ENCODE peak calls at places on chromosomes 6 and 20, in eight cellular contexts. T is cardiac fibroblast, C is keratinocyte, D is neural crest cell, J is kidney epithelial cell, K is stomach, G is HCT116, A is cardiac muscle cell. H is an unnamed sample.

GRCh38 chr6:35305117-35305516 is 7.5 kb downstream of the DEF6 start:
- DNase-seq in T (no peak), C (no peak), D (no peak), J (no peak), K (no peak), G (no peak), A (no peak), H (no peak)

GRCh38 chr6:169839029-169839481 is 87.6 kb downstream of the ERMARD start:
- DNase-seq in T (no peak), C (no peak), D (no peak), J (no peak), K (peak), G (no peak), A (no peak), H (no peak)

GRCh38 chr6:167435209-167435728 is 110.4 kb downstream of the TTLL2 start:
- DNase-seq in T (no peak), C (no peak), D (no peak), J (no peak), K (no peak), G (no peak), A (no peak), H (no peak)

GRCh38 chr20:44355503-44356352 is at the start of gene HNF4A:
- DNase-seq in T (no peak), C (no peak), D (no peak), J (no peak), K (peak), G (no peak), A (no peak), H (no peak)

GRCh38 chr20:26208296-26209091 is 511.8 kb upstream of the ZNF337 start:
- DNase-seq in T (no peak), C (no peak), D (peak), J (no peak), K (no peak), G (no peak), A (peak), H (peak)

GRCh38 chr20:17611540-17612286 is 41.8 kb downstream of the DSTN start:
- DNase-seq in T (no peak), C (no peak), D (no peak), J (no peak), K (peak), G (peak), A (peak), H (peak)

GRCh38 chr6:28980797-28981390 is 24.2 kb downstream of the ZNF311 start:
- DNase-seq in T (peak), C (no peak), D (peak), J (no peak), K (no peak), G (peak), A (peak), H (no peak)

GRCh38 chr20:9119776-9120175 is 50.9 kb downstream of the PLCB4 start:
- DNase-seq in T (no peak), C (no peak), D (no peak), J (no peak), K (peak), G (no peak), A (no peak), H (no peak)

GRCh38 chr6:28281288-28282064 is at the start of gene PGBD1:
- DNase-seq in T (peak), C (no peak), D (peak), J (peak), K (peak), G (peak), A (peak), H (peak)

GRCh38 chr6:5412663-5413062 is 151.3 kb downstream of the FARS2 start:
- DNase-seq in T (no peak), C (no peak), D (no peak), J (no peak), K (no peak), G (no peak), A (no peak), H (no peak)

GRCh38 chr6:134398453-134398852 is 80.5 kb upstream of the SGK1 start:
- DNase-seq in T (no peak), C (no peak), D (no peak), J (no peak), K (no peak), G (no peak), A (no peak), H (no peak)

GRCh38 chr20:38181207-38181693 is 16.2 kb upstream of the TGM2 start:
- DNase-seq in T (no peak), C (no peak), D (no peak), J (no peak), K (no peak), G (no peak), A (no peak), H (peak)

GRCh38 chr6:7919871-7920270 is 9.3 kb upstream of the TXNDC5 start:
- DNase-seq in T (peak), C (peak), D (no peak), J (peak), K (no peak), G (peak), A (peak), H (no peak)

GRCh38 chr6:366389-366788 is 25.2 kb upstream of the IRF4 start:
- DNase-seq in T (no peak), C (no peak), D (no peak), J (no peak), K (no peak), G (no peak), A (no peak), H (no peak)

GRCh38 chr20:53163486-53163885 is 191.3 kb downstream of the TSHZ2 start:
- DNase-seq in T (peak), C (no peak), D (no peak), J (no peak), K (no peak), G (no peak), A (peak), H (no peak)

GRCh38 chr6:107871981-107872380 is 47.9 kb upstream of the SCML4 start:
- DNase-seq in T (peak), C (no peak), D (no peak), J (no peak), K (no peak), G (no peak), A (peak), H (no peak)

GRCh38 chr20:43721429-43722152 is 5.2 kb downstream of the GTSF1L start:
- DNase-seq in T (no peak), C (no peak), D (no peak), J (no peak), K (no peak), G (no peak), A (no peak), H (no peak)

GRCh38 chr6:170529839-170530520 is 23.1 kb downstream of the PSMB1 start:
- DNase-seq in T (peak), C (no peak), D (peak), J (peak), K (peak), G (peak), A (peak), H (peak)

GRCh38 chr20:23148721-23149570 is 62.8 kb upstream of the CD93 start:
- DNase-seq in T (no peak), C (no peak), D (no peak), J (no peak), K (peak), G (no peak), A (no peak), H (no peak)

GRCh38 chr6:136069119-136069518 is 181.0 kb downstream of the MTFR2 start:
- DNase-seq in T (peak), C (peak), D (no peak), J (no peak), K (no peak), G (no peak), A (peak), H (no peak)

GRCh38 chr20:57707849-57708693 is 1.7 kb downstream of the PMEPA1 start:
- DNase-seq in T (no peak), C (no peak), D (no peak), J (no peak), K (peak), G (no peak), A (no peak), H (no peak)

GRCh38 chr6:141483561-141484061 is 649.1 kb upstream of the GJE1 start:
- DNase-seq in T (peak), C (peak), D (no peak), J (peak), K (no peak), G (no peak), A (peak), H (no peak)

GRCh38 chr6:148076046-148076445 is 266.6 kb upstream of the SASH1 start:
- DNase-seq in T (no peak), C (no peak), D (no peak), J (no peak), K (no peak), G (no peak), A (no peak), H (no peak)

GRCh38 chr20:35333606-35334005 is 41.4 kb upstream of the FAM83C start:
- DNase-seq in T (no peak), C (no peak), D (no peak), J (no peak), K (no peak), G (no peak), A (no peak), H (no peak)

GRCh38 chr20:16028923-16029322 is 544.3 kb downstream of the KIF16B start:
- DNase-seq in T (no peak), C (no peak), D (no peak), J (no peak), K (no peak), G (no peak), A (no peak), H (no peak)

GRCh38 chr20:61354501-61354900 is 102.4 kb downstream of the CDH4 start:
- DNase-seq in T (no peak), C (no peak), D (no peak), J (no peak), K (no peak), G (no peak), A (no peak), H (no peak)

GRCh38 chr6:159826968-159827647 is 27.0 kb downstream of the PNLDC1 start:
- DNase-seq in T (no peak), C (no peak), D (no peak), J (no peak), K (no peak), G (no peak), A (no peak), H (no peak)

GRCh38 chr6:31140643-31141042 is 1.8 kb upstream of the PSORS1C2 start:
- DNase-seq in T (no peak), C (no peak), D (no peak), J (no peak), K (no peak), G (no peak), A (no peak), H (no peak)

GRCh38 chr6:131159578-131159977 is 24.3 kb downstream of the AKAP7 start:
- DNase-seq in T (peak), C (no peak), D (no peak), J (peak), K (no peak), G (no peak), A (peak), H (no peak)
- TF ChIP-seq CTCF in T (no peak), C (no peak), D (no peak), J (no peak), K (no peak), G (no peak), A (no peak), H (no peak)

GRCh38 chr6:84033523-84034451 is at the start of gene MRAP2:
- DNase-seq in T (peak), C (no peak), D (peak), J (no peak), K (peak), G (no peak), A (peak), H (peak)
- TF ChIP-seq CTCF in T (no peak), C (no peak), D (no peak), J (no peak), K (no peak), G (no peak), A (no peak), H (no peak)

GRCh38 chr20:5013682-5014447 is 12.6 kb upstream of the SLC23A2 start:
- DNase-seq in T (no peak), C (no peak), D (no peak), J (no peak), K (no peak), G (no peak), A (no peak), H (no peak)

GRCh38 chr20:5003626-5004025 is 2.3 kb upstream of the SLC23A2 start:
- DNase-seq in T (no peak), C (no peak), D (no peak), J (no peak), K (no peak), G (no peak), A (no peak), H (no peak)

DNA sequence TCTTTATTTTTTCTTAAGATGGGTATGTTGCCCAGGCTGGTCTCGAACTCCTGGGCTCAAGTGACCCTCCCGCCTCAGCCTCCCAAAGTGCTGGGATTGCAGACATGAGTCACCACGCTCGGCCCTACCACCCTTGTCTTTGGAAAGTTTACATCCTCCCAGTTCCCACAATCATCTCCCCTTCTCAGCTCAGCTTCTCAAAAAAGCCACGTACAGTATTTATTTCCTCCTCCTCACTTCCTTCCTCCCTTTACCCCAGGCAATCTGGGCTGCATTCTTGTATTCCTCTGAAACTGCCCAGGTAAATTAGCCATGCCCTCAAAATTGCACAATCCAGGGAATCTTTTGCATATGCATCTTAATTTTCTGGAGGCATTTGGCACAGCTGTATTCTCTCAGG is 7.4 kb upstream of the SLC23A2 start:
- DNase-seq in T (no peak), C (peak), D (no peak), J (no peak), K (no peak), G (no peak), A (peak), H (no peak)
- TF ChIP-seq CTCF in T (no peak), C (no peak), D (no peak), J (no peak), K (no peak), G (no peak), A (no peak), H (no peak)

DNA sequence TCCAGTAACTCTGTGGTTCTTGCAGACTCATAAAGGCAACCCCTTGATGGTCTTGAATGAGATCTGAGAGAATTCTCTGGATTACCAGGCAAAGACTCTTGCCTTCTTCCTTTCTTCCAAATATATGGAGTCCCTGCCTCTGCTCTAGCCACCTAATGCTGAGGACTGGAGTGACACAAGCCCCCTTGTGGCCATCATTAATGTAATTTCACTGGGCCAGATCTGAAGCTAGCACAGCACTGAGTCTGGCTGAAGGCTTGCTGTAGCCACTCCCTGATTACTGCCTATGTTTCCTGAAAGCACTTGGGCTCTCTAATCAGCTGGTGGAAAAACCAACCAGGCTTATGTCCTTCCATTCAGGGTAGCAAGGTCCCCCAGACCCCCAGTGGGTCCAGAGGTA is 559.3 kb upstream of the IRAK1BP1 start:
- DNase-seq in T (no peak), C (no peak), D (peak), J (no peak), K (no peak), G (peak), A (no peak), H (no peak)
- TF ChIP-seq CTCF in T (no peak), C (peak), D (no peak), J (no peak), K (no peak), G (peak), A (no peak), H (no peak)

DNA sequence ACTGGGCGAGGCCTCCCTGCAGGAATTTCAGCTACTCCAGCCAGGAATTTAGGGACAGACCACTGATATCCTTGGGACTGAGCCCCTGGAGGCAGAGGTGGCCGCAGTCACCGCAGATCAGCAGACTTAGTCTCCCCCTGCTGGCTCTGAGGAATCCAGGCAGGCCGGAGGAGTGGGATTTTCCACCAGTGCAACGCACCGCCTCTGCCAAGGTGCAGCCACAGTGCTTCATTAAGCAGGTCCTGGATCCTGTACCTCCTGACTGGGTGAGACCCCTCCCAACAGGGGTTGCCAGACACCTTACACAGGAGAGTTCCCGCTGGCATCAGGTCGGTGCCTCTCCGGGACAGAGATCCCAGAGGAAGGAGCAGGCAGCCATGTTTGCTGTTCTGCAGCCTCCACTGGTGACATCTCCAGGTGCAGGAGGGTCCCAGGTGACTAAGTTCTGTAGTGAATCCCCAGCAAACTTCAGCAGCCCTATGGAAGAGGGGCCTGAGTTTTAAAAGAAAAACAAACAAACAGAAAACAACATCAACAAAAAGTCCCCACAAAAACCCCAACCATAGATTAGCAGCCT is 515.2 kb downstream of the FRK start:
- DNase-seq in T (no peak), C (no peak), D (peak), J (no peak), K (no peak), G (no peak), A (no peak), H (no peak)
- TF ChIP-seq CTCF in T (no peak), C (no peak), D (peak), J (peak), K (no peak), G (no peak), A (no peak), H (no peak)

DNA sequence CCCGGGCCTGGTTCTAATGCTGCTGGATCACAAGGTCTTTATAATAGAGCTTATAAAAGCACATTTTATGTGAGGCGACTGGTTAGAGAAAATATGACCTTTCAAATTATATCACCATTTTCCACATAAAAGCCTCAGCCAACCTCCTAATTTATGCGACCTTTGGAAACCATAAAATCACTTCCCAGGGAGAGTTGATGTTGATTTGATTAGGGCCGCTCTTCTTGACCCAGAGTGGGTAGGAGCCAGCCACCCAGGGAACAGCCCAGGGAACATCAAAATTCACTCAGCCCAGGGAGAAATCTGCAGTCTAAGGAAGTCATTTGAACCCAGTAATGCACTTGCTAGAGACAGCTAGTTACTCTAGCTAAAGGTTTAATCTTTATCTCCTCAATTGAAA is 79.8 kb upstream of the TENT5A start:
- DNase-seq in T (no peak), C (no peak), D (no peak), J (no peak), K (no peak), G (no peak), A (no peak), H (no peak)
- TF ChIP-seq CTCF in T (no peak), C (no peak), D (no peak), J (no peak), K (no peak), G (no peak), A (no peak), H (no peak)

DNA sequence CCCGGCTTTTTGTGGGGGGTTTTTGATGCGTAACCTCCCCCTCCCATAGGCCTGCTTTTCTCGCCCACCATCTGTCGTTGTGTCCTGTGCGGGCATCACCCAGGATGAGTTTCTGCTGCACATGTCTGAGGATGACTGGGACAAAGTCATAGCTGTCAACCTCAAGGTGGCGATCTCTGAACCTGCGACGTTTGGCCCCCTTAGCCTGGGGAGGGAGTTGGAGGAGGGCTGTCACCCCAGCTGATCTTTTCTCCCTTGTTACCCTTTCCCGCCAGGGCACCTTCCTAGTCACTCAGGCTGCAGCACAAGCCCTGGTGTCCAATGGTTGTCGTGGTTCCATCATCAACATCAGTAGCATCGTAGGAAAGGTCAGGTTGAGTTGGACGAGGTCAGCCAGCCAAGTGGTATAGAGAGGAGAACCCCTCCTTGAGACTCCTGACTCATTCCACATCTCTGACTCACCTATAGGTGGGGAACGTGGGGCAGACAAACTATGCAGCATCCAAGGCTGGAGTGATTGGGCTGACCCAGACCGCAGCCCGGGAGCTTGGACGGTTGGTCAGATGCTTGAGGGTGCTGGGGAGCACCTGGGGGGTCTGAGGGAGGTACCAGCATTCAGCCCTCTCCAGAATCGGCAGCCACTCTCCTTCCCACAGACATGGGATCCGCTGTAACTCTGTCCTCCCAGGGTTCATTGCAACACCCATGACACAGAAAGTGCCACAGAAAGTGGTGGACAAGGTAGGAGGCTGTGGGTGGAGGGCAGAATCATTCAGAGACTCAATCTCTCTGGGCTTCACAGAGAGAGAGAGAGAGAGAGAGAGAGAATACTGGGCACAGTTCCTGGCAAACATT is 944 bp downstream of the HSD17B8 start:
- DNase-seq in T (no peak), C (peak), D (no peak), J (peak), K (no peak), G (peak), A (no peak), H (no peak)
- TF ChIP-seq CTCF in T (no peak), C (no peak), D (no peak), J (no peak), K (no peak), G (no peak), A (no peak), H (no peak)

H was measured in upper lobe of left lung.